ENCODE peak calls at places on chromosomes 13 and 19, in four cellular contexts. One of them, this sample, is unnamed.

GRCh38 chr13:49585220-49586157 is at the start of gene RCBTB1:
- DNase-seq in cardiac muscle cell: peak
- DNase-seq in activated naive CD8-positive, alpha-beta T cell treated with anti-CD3 and anti-CD28 coated beads for 36 hours: peak
- DNase-seq in stimulated activated CD4-positive, alpha-beta T cell treated with anti-CD3 and anti-CD28 coated beads, Interleukin-1b, Interleukin-23, amount 100 ng/mL, for 4 hours: peak
- DNase-seq in this sample: peak

GRCh38 chr19:4976412-4977298 is 7.7 kb downstream of the KDM4B start:
- DNase-seq in stimulated activated CD4-positive, alpha-beta T cell treated with anti-CD3 and anti-CD28 coated beads, Interleukin-1b, Interleukin-23, amount 100 ng/mL, for 4 hours: no peak
- DNase-seq in cardiac muscle cell: no peak
- DNase-seq in activated naive CD8-positive, alpha-beta T cell treated with anti-CD3 and anti-CD28 coated beads for 36 hours: no peak
- DNase-seq in this sample: peak

GRCh38 chr13:110518571-110518970 is 43.0 kb downstream of the RAB20 start:
- DNase-seq in cardiac muscle cell: no peak
- DNase-seq in stimulated activated CD4-positive, alpha-beta T cell treated with anti-CD3 and anti-CD28 coated beads, Interleukin-1b, Interleukin-23, amount 100 ng/mL, for 4 hours: no peak
- DNase-seq in activated naive CD8-positive, alpha-beta T cell treated with anti-CD3 and anti-CD28 coated beads for 36 hours: no peak
- DNase-seq in this sample: no peak

GRCh38 chr19:38046254-38047047 is 139.4 kb downstream of the SIPA1L3 start:
- DNase-seq in stimulated activated CD4-positive, alpha-beta T cell treated with anti-CD3 and anti-CD28 coated beads, Interleukin-1b, Interleukin-23, amount 100 ng/mL, for 4 hours: peak
- DNase-seq in cardiac muscle cell: no peak
- DNase-seq in activated naive CD8-positive, alpha-beta T cell treated with anti-CD3 and anti-CD28 coated beads for 36 hours: no peak
- DNase-seq in this sample: no peak

GRCh38 chr19:7907544-7907943 is 3.9 kb downstream of the MAP2K7 start:
- DNase-seq in activated naive CD8-positive, alpha-beta T cell treated with anti-CD3 and anti-CD28 coated beads for 36 hours: no peak
- DNase-seq in stimulated activated CD4-positive, alpha-beta T cell treated with anti-CD3 and anti-CD28 coated beads, Interleukin-1b, Interleukin-23, amount 100 ng/mL, for 4 hours: no peak
- DNase-seq in cardiac muscle cell: no peak
- DNase-seq in this sample: no peak

GRCh38 chr13:39148513-39148961 is 110.3 kb downstream of the NHLRC3 start:
- DNase-seq in activated naive CD8-positive, alpha-beta T cell treated with anti-CD3 and anti-CD28 coated beads for 36 hours: no peak
- DNase-seq in cardiac muscle cell: no peak
- DNase-seq in stimulated activated CD4-positive, alpha-beta T cell treated with anti-CD3 and anti-CD28 coated beads, Interleukin-1b, Interleukin-23, amount 100 ng/mL, for 4 hours: no peak
- DNase-seq in this sample: no peak

GRCh38 chr19:3976495-3977241 is 5.8 kb upstream of the DAPK3 start:
- DNase-seq in stimulated activated CD4-positive, alpha-beta T cell treated with anti-CD3 and anti-CD28 coated beads, Interleukin-1b, Interleukin-23, amount 100 ng/mL, for 4 hours: no peak
- DNase-seq in cardiac muscle cell: no peak
- DNase-seq in activated naive CD8-positive, alpha-beta T cell treated with anti-CD3 and anti-CD28 coated beads for 36 hours: no peak
- DNase-seq in this sample: no peak

GRCh38 chr13:47250141-47250540 is 353.3 kb upstream of the HTR2A start:
- DNase-seq in cardiac muscle cell: no peak
- DNase-seq in stimulated activated CD4-positive, alpha-beta T cell treated with anti-CD3 and anti-CD28 coated beads, Interleukin-1b, Interleukin-23, amount 100 ng/mL, for 4 hours: no peak
- DNase-seq in activated naive CD8-positive, alpha-beta T cell treated with anti-CD3 and anti-CD28 coated beads for 36 hours: no peak
- DNase-seq in this sample: no peak

GRCh38 chr13:20715340-20715732 is 11.8 kb downstream of the IL17D start:
- DNase-seq in stimulated activated CD4-positive, alpha-beta T cell treated with anti-CD3 and anti-CD28 coated beads, Interleukin-1b, Interleukin-23, amount 100 ng/mL, for 4 hours: no peak
- DNase-seq in cardiac muscle cell: no peak
- DNase-seq in activated naive CD8-positive, alpha-beta T cell treated with anti-CD3 and anti-CD28 coated beads for 36 hours: no peak
- DNase-seq in this sample: no peak

This sample was measured in heart left ventricle.